ENCODE peak calls at places on chromosomes 16 and 17, in eight cellular contexts. I is IMR-90, N is cardiac muscle cell, D is heart right ventricle, B is PC-3, L is endodermal cell, H is left ventricle myocardium inferior, G is esophagus squamous epithelium. Z is an unnamed sample. For H3K9me3 and H3K4me1, the result is how much of the 10 kb centered on the place peaks cover.

GRCh38 chr16:74813109-74813641 is 38.6 kb upstream of the FA2H start:
- DNase-seq in I (peak), N (peak), D (peak), B (peak), L (peak), H (peak), G (no peak), Z (peak)

GRCh38 chr17:73722163-73722562 is 77.9 kb upstream of the SDK2 start:
- DNase-seq in I (no peak), N (no peak), D (no peak), B (no peak), L (no peak), H (no peak), G (no peak), Z (no peak)

GRCh38 chr16:31094088-31094423 is 541 bp downstream of the VKORC1 start:
- DNase-seq in I (no peak), N (peak), D (no peak), B (no peak), L (peak), H (no peak), G (no peak), Z (no peak)

GRCh38 chr16:1466968-1467521 is 7.8 kb downstream of the CLCN7 start:
- DNase-seq in I (peak), N (no peak), D (no peak), B (peak), L (no peak), H (no peak), G (no peak), Z (no peak)

GRCh38 chr16:2808181-2808580 is 8.9 kb upstream of the PRSS21 start:
- DNase-seq in I (no peak), N (no peak), D (no peak), B (no peak), L (peak), H (no peak), G (no peak), Z (peak)

GRCh38 chr16:11233727-11234376 is 22.2 kb downstream of the SOCS1 start:
- DNase-seq in I (no peak), N (no peak), D (no peak), B (no peak), L (peak), H (no peak), G (no peak), Z (no peak)

GRCh38 chr17:7468814-7469438 is 10.5 kb downstream of the ZBTB4 start:
- DNase-seq in I (no peak), N (no peak), D (no peak), B (no peak), L (no peak), H (no peak), G (no peak), Z (no peak)

GRCh38 chr17:27473748-27474609 is 17.7 kb downstream of the KSR1 start:
- DNase-seq in I (no peak), N (peak), D (peak), B (no peak), L (no peak), H (peak), G (no peak), Z (peak)

GRCh38 chr17:10226930-10227695 is 28.7 kb upstream of the GAS7 start:
- DNase-seq in I (peak), N (peak), D (peak), B (peak), L (peak), H (peak), G (no peak), Z (peak)

GRCh38 chr17:63475491-63476412 is 1.1 kb upstream of the ACE start:
- DNase-seq in I (peak), N (no peak), D (no peak), B (no peak), L (peak), H (no peak), G (no peak), Z (no peak)

GRCh38 chr17:72191356-72191755 is 70.5 kb downstream of the SOX9 start:
- DNase-seq in I (no peak), N (no peak), D (no peak), B (no peak), L (peak), H (no peak), G (no peak), Z (no peak)

GRCh38 chr17:67377727-67378443 is 804 bp downstream of the PITPNC1 start:
- DNase-seq in I (peak), N (peak), D (peak), B (peak), L (peak), H (peak), G (no peak), Z (peak)

GRCh38 chr17:56985371-56986162 is 7.6 kb downstream of the SCPEP1 start:
- DNase-seq in I (no peak), N (no peak), D (no peak), B (no peak), L (peak), H (no peak), G (no peak), Z (no peak)

GRCh38 chr17:28416703-28417311 is 10.8 kb upstream of the SLC46A1 start:
- DNase-seq in I (peak), N (peak), D (peak), B (peak), L (peak), H (no peak), G (no peak), Z (no peak)

GRCh38 chr17:82172461-82173160 is 40.0 kb downstream of the CCDC57 start:
- DNase-seq in I (no peak), N (no peak), D (no peak), B (no peak), L (peak), H (no peak), G (no peak), Z (no peak)

GRCh38 chr17:82175166-82175565 is 37.5 kb downstream of the CCDC57 start:
- DNase-seq in I (no peak), N (no peak), D (no peak), B (no peak), L (peak), H (no peak), G (no peak), Z (no peak)

GRCh38 chr17:82171750-82172375 is 40.8 kb downstream of the CCDC57 start:
- DNase-seq in I (no peak), N (no peak), D (no peak), B (no peak), L (no peak), H (no peak), G (no peak), Z (no peak)

GRCh38 chr17:82175951-82176350 is 36.7 kb downstream of the CCDC57 start:
- DNase-seq in I (no peak), N (no peak), D (no peak), B (no peak), L (peak), H (no peak), G (no peak), Z (no peak)

DNA sequence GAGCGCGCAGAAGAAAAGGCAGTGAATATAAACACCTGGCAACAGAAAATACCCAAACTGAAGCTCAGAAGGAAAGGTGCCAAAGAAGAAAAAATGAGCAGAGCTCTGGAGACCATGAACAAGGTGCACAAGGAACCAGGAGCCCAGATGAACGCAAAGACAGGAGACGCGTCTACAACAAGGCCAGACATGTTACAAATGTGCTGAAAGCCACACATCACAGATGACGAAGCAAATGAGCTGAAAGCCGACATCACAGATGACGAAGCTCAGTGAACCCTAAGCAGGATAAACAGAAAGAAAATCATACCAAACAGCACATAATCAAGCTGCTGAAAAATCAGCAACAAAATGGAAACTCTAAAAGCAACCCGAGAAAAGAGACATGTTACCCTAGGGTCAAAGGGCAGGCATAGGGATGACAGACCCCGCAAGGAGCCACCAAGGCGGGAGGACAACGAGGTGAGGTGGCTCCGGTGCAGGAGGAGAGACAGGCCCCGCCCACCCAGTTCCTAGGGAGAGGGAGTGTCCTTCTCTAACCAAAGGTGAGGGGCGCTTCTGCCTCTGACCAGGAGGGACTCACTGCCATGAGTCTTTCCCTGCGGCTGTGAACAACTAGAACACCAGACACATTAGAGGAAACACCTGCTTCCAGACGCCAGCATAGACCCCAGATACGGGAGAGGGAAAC is 39.1 kb downstream of the CCDC57 start:
- DNase-seq in I (no peak), N (peak), D (no peak), B (no peak), L (peak), H (no peak), G (no peak), Z (no peak)
- H3K4me3 ChIP-seq in I (no peak), N (no peak), D (no peak), B (no peak), L (peak), H (no peak), G (no peak), Z (no peak)

GRCh38 chr16:35750701-35751104 is 2291.3 kb downstream of the TP53TG3F start:
- DNase-seq in I (no peak), N (no peak), D (no peak), B (no peak), L (no peak), H (no peak), G (no peak), Z (peak)
- H3K9me3 ChIP-seq in I (half or more), N (under half), D (under half), B (under half), L (under half), H (under half), G (half or more), Z (half or more)

DNA sequence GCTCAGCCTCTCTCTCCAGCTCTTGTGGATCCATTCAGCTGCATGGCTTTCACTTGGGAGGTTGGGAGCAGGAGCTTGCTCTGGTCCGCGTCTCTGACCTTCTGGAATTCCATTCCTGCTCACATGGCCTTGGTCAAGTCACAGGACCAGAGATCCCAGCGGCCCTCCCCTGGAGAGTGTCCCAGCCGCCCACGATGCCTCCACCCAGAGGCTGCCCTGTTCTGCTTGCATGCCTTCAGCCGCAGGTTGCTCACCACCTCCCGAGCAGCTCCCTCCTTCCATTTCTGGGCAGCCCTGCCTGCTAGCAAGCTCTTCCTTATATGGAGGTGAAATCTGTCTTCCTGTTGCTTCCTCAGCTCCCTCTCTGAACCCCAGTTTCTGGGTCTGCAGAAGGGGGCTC is 32.6 kb downstream of the RAI1 start:
- DNase-seq in I (peak), N (no peak), D (peak), B (no peak), L (no peak), H (peak), G (no peak), Z (no peak)
- H3K4me1 ChIP-seq in I (half or more), N (under half), D (under half), B (under half), L (under half), H (half or more), G (under half), Z (under half)

GRCh38 chr16:84692451-84692850 is 7.3 kb upstream of the USP10 start:
- DNase-seq in I (no peak), N (no peak), D (no peak), B (no peak), L (no peak), H (no peak), G (no peak), Z (no peak)
- H3K4me3 ChIP-seq in I (no peak), N (no peak), D (no peak), B (no peak), L (no peak), H (no peak), G (no peak), Z (no peak)

DNA sequence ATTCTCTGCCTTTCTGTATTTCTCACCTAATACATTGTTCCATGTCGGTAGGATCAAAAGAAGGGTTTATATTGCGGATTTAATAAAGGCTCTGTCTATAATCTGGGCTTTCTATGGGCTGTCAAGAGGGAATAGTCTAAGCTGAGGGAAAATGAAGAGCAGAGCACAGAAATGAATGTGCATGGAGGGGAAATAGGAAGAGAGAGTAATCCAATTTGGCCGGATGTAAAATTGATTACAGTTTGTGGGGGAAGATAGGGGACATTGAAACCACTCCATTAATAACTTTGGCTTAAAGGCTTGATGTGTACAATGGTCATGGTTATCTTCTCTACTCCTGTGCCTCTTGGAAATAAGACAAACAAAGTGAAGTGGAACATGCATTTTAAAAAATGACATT is 334.2 kb upstream of the CDH8 start:
- DNase-seq in I (no peak), N (no peak), D (no peak), B (no peak), L (no peak), H (no peak), G (no peak), Z (no peak)
- H3K9me3 ChIP-seq in I (under half), N (under half), D (under half), B (under half), L (under half), H (under half), G (under half), Z (under half)

GRCh38 chr16:66523861-66524354 is 26.0 kb downstream of the TK2 start:
- DNase-seq in I (no peak), N (no peak), D (no peak), B (no peak), L (no peak), H (no peak), G (no peak), Z (no peak)

GRCh38 chr16:66521951-66522771 is 27.8 kb downstream of the TK2 start:
- DNase-seq in I (peak), N (no peak), D (no peak), B (peak), L (peak), H (peak), G (no peak), Z (peak)

GRCh38 chr16:66524601-66525164 is 25.2 kb downstream of the TK2 start:
- DNase-seq in I (no peak), N (no peak), D (no peak), B (no peak), L (peak), H (peak), G (no peak), Z (no peak)

GRCh38 chr16:66521227-66521626 is 28.7 kb downstream of the TK2 start:
- DNase-seq in I (no peak), N (no peak), D (no peak), B (no peak), L (no peak), H (no peak), G (no peak), Z (no peak)

GRCh38 chr16:66522816-66523590 is 26.9 kb downstream of the TK2 start:
- DNase-seq in I (no peak), N (no peak), D (no peak), B (no peak), L (no peak), H (no peak), G (no peak), Z (no peak)
- H3K4me1 ChIP-seq in I (under half), N (under half), D (under half), B (under half), L (under half), H (half or more), G (half or more), Z (under half)

Z was measured in mucosa of descending colon.